ENCODE peak calls at places on chromosomes 12 and 14, in eight cellular contexts. O is sigmoid colon, S is transverse colon, R is tibial nerve, C is SK-N-SH, F is A549, D is ovary, U is suprapubic skin. B is an unnamed sample.

GRCh38 chr14:32883189-32883588 is 55.5 kb upstream of the NPAS3 start:
- DNase-seq in O (no peak), S (no peak), R (no peak), C (no peak), F (no peak), D (no peak), U (no peak), B (no peak)

GRCh38 chr14:66496188-66496807 is 10.1 kb downstream of the CCDC196 start:
- DNase-seq in O (no peak), S (no peak), R (no peak), C (no peak), F (no peak), D (no peak), U (no peak), B (no peak)

GRCh38 chr12:120071493-120072020 is 45.0 kb downstream of the RAB35 start:
- DNase-seq in O (no peak), S (no peak), R (no peak), C (no peak), F (no peak), D (no peak), U (peak; percentile 54), B (no peak)

GRCh38 chr12:132610051-132610759 is at the start of gene LRCOL1:
- DNase-seq in O (no peak), S (no peak), R (no peak), C (peak; percentile 59), F (no peak), D (peak; percentile 59), U (no peak), B (no peak)

GRCh38 chr12:124188059-124188458 is 106.8 kb upstream of the RFLNA start:
- DNase-seq in O (no peak), S (no peak), R (no peak), C (no peak), F (no peak), D (no peak), U (no peak), B (no peak)

GRCh38 chr12:127388985-127389384 is 878.0 kb upstream of the TMEM132C start:
- DNase-seq in O (no peak), S (no peak), R (no peak), C (no peak), F (no peak), D (no peak), U (no peak), B (no peak)

GRCh38 chr12:126369487-126370463 is 1304.5 kb downstream of the AACS start:
- DNase-seq in O (no peak), S (no peak), R (no peak), C (no peak), F (no peak), D (no peak), U (no peak), B (no peak)

GRCh38 chr12:132185698-132186097 is 41.4 kb downstream of the NOC4L start:
- DNase-seq in O (no peak), S (no peak), R (no peak), C (no peak), F (no peak), D (no peak), U (no peak), B (no peak)

GRCh38 chr14:105102893-105103292 is 37.7 kb upstream of the GPR132 start:
- DNase-seq in O (peak; percentile 3), S (no peak), R (no peak), C (no peak), F (no peak), D (no peak), U (peak; percentile 24), B (no peak)

GRCh38 chr12:87806310-87806709 is 222.9 kb downstream of the C12orf50 start:
- DNase-seq in O (no peak), S (no peak), R (no peak), C (no peak), F (peak; percentile 50), D (no peak), U (no peak), B (no peak)

GRCh38 chr12:50926415-50926814 is 25.9 kb upstream of the HIGD1C start:
- DNase-seq in O (no peak), S (no peak), R (no peak), C (no peak), F (no peak), D (no peak), U (no peak), B (no peak)

GRCh38 chr14:23728791-23729190 is 92.6 kb downstream of the DHRS2 start:
- DNase-seq in O (no peak), S (no peak), R (no peak), C (no peak), F (no peak), D (no peak), U (no peak), B (no peak)

GRCh38 chr14:23725980-23726746 is 90.0 kb downstream of the DHRS2 start:
- DNase-seq in O (no peak), S (no peak), R (no peak), C (no peak), F (no peak), D (no peak), U (no peak), B (no peak)

GRCh38 chr14:23729720-23730387 is 93.7 kb downstream of the DHRS2 start:
- DNase-seq in O (no peak), S (no peak), R (no peak), C (peak; percentile 22), F (peak; percentile 14), D (no peak), U (no peak), B (no peak)

GRCh38 chr14:23725528-23725927 is 89.4 kb downstream of the DHRS2 start:
- DNase-seq in O (no peak), S (no peak), R (no peak), C (no peak), F (no peak), D (no peak), U (no peak), B (no peak)

DNA sequence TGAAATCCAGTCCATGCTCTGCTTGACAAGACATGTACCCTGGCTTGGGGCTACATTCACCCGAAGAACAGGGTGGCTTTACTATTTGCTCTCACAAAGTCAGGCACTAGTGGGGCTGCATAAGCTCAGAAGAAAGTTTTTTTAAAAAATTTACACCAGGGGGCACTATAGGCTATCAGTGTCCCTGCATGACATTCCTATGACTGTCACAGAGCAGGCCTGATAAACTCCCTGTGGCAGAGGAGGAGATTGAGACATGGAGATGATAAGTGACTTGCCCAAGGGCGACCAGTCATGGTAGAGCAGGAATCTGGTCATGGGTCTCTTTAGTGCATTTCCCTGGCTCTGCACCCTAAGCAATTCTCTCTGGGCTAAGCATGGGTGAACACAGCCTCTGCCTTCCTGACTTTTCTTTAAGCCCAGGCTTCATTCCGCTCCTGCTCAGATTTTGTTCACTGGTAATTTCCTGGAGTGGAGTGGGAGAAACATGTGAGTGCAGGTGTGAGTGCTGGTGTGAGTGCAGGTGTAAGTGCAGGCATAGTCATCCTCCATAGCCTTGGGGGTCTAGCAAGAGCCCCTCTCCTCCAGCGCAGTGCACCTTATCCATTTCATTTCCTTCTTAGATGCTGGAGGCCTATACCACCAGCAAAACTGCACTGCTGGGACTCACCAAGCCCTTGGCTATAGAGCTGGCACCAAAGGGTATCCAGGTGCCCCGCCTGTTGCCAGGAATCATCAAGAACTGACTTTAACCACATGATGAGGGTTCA is 91.6 kb downstream of the DHRS2 start:
- DNase-seq in O (no peak), S (no peak), R (no peak), C (peak; percentile 58), F (peak; percentile 66), D (no peak), U (no peak), B (no peak)
- TF ChIP-seq EP300 in O (no peak), S (no peak), R (no peak), C (no peak), F (no peak), D (no peak), U (no peak), B (no peak)

DNA sequence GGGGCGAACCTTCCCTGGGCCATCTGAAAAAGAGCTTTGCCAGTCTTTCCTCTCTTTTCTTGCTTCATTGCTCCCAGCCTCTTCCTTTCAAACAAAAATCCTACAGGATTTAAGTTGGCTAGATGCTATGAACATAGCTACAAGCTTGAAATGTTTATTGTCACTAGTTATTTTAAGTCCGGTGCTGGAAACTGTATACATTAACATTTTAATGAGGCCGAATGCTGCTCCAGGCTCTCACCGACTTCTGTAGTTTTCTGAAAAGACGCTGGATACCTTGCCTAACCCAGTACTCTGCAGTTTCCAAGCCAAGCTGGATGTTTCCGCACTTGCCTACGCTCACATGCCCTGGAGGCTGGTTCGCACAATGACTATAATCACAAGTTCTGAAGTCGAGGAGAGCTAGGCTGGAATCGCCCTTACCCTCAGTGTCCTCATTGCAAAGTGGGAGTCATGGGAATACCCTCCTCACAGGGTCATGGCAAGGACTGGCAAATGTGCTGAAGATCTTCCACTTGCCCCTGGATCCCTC is 39.1 kb downstream of the LTBP2 start:
- DNase-seq in O (no peak), S (no peak), R (no peak), C (no peak), F (no peak), D (no peak), U (no peak), B (no peak)
- H3K4me3 ChIP-seq in O (peak overlapping the region; percentile 34), S (no peak overlapping the region), R (no peak overlapping the region), C (peak overlapping the region; percentile 35), F (peak overlapping the region; percentile 25), D (peak overlapping the region; percentile 8), U (peak overlapping the region; percentile 26), B (no peak overlapping the region)

GRCh38 chr12:109972821-109973220 is 23.3 kb downstream of the GIT2 start:
- DNase-seq in O (no peak), S (no peak), R (no peak), C (no peak), F (no peak), D (no peak), U (no peak), B (no peak)

GRCh38 chr12:109968032-109968420 is 28.1 kb downstream of the GIT2 start:
- DNase-seq in O (no peak), S (no peak), R (no peak), C (no peak), F (no peak), D (no peak), U (no peak), B (no peak)

GRCh38 chr12:109967383-109968031 is 28.7 kb downstream of the GIT2 start:
- DNase-seq in O (no peak), S (no peak), R (no peak), C (no peak), F (no peak), D (no peak), U (no peak), B (no peak)

GRCh38 chr12:109966531-109966930 is 29.6 kb downstream of the GIT2 start:
- DNase-seq in O (no peak), S (no peak), R (no peak), C (no peak), F (no peak), D (no peak), U (no peak), B (no peak)

DNA sequence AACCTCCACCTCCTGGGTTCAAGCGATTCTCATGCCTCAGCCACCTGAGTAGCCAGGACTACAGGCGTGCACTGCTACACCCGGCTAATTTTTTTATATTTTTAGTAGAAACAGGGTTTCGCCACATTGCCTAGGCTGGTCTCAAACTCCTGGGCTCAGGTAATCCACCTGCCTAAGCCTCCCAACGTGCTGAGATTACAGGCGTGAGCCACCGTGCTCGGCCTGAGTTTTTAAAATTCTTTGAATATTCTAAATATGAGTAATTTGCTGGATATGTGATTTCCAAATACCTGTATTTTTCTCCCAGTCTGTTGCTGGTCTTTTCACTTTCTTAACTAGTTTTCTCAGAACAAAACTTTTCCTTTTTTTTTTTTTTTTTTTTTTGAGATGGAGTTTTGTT is 27.4 kb downstream of the GIT2 start:
- DNase-seq in O (no peak), S (no peak), R (no peak), C (no peak), F (no peak), D (no peak), U (no peak), B (no peak)
- H3K27ac ChIP-seq in O (no peak overlapping the region), S (no peak overlapping the region), R (no peak overlapping the region), C (no peak overlapping the region), F (no peak overlapping the region), D (no peak overlapping the region), U (no peak overlapping the region), B (no peak overlapping the region)

GRCh38 chr12:112375105-112375504 is 7.1 kb downstream of the HECTD4 start:
- DNase-seq in O (no peak), S (no peak), R (no peak), C (no peak), F (peak; percentile 29), D (no peak), U (no peak), B (no peak)
- TF ChIP-seq EP300 in O (no peak), S (no peak), R (no peak), C (no peak), F (no peak), D (no peak), U (no peak), B (no peak)